ENCODE peak calls at places on chromosomes 11 and 22, in six cellular contexts. Z is T-cell, L is heart right ventricle, E is NCI-H1105, S is hippocampal formation, I is LHCN-M2. O is an unnamed sample.

GRCh38 chr11:7115775-7116174 is 27.0 kb downstream of the RBMXL2 start:
- DNase-seq in Z (no peak), L (no peak), E (no peak), S (no peak), I (peak), O (no peak)

GRCh38 chr11:120651396-120651795 is 139.8 kb downstream of the GRIK4 start:
- DNase-seq in Z (no peak), L (no peak), E (no peak), S (no peak), I (no peak), O (no peak)

GRCh38 chr22:19800306-19800705 is 39.7 kb downstream of the TBX1 start:
- DNase-seq in Z (no peak), L (no peak), E (no peak), S (no peak), I (no peak), O (no peak)

GRCh38 chr22:45612451-45612901 is 59.2 kb upstream of the ATXN10 start:
- DNase-seq in Z (no peak), L (peak), E (no peak), S (no peak), I (peak), O (no peak)

GRCh38 chr11:66641834-66642233 is 3.3 kb downstream of the RBM4 start:
- DNase-seq in Z (no peak), L (no peak), E (peak), S (no peak), I (no peak), O (no peak)

GRCh38 chr11:22957890-22958289 is 97.6 kb upstream of the CCDC179 start:
- DNase-seq in Z (no peak), L (no peak), E (no peak), S (no peak), I (no peak), O (no peak)

GRCh38 chr22:42202048-42202447 is 68.4 kb downstream of the TCF20 start:
- DNase-seq in Z (peak), L (no peak), E (no peak), S (no peak), I (no peak), O (peak)

GRCh38 chr11:31509017-31509411 is 408 bp downstream of the IMMP1L start:
- DNase-seq in Z (no peak), L (no peak), E (no peak), S (peak), I (no peak), O (no peak)

GRCh38 chr11:61067782-61068181 is 34.5 kb upstream of the CD5 start:
- DNase-seq in Z (no peak), L (no peak), E (no peak), S (no peak), I (no peak), O (no peak)

GRCh38 chr11:75563978-75564552 is 2.0 kb downstream of the SERPINH1 start:
- DNase-seq in Z (no peak), L (peak), E (no peak), S (no peak), I (peak), O (no peak)

GRCh38 chr11:8283510-8284272 is 20.0 kb upstream of the LMO1 start:
- DNase-seq in Z (no peak), L (no peak), E (peak), S (no peak), I (no peak), O (no peak)

GRCh38 chr22:20149257-20150250 is 1.3 kb downstream of the CCDC188 start:
- DNase-seq in Z (no peak), L (no peak), E (no peak), S (no peak), I (no peak), O (no peak)

GRCh38 chr11:134742956-134743808 is 331.1 kb upstream of the B3GAT1 start:
- DNase-seq in Z (no peak), L (no peak), E (no peak), S (no peak), I (no peak), O (no peak)

GRCh38 chr11:2746401-2747230 is 46.8 kb upstream of the KCNQ1OT1 start:
- DNase-seq in Z (no peak), L (no peak), E (no peak), S (peak), I (no peak), O (no peak)

GRCh38 chr11:8019671-8020597 is 32.8 kb downstream of the EIF3F start:
- DNase-seq in Z (no peak), L (no peak), E (peak), S (peak), I (no peak), O (no peak)

GRCh38 chr11:119065369-119065768 is 2.2 kb upstream of the VPS11 start:
- DNase-seq in Z (peak), L (no peak), E (no peak), S (no peak), I (peak), O (peak)

GRCh38 chr11:8577791-8578581 is 16.0 kb downstream of the STK33 start:
- DNase-seq in Z (no peak), L (no peak), E (no peak), S (no peak), I (no peak), O (no peak)

GRCh38 chr11:121334973-121335711 is 42.6 kb downstream of the SC5D start:
- DNase-seq in Z (no peak), L (no peak), E (peak), S (no peak), I (peak), O (no peak)

GRCh38 chr11:36451681-36452080 is 58.4 kb downstream of the TRAF6 start:
- DNase-seq in Z (no peak), L (no peak), E (no peak), S (no peak), I (no peak), O (no peak)

GRCh38 chr11:43830928-43831440 is 49.6 kb upstream of the ALKBH3 start:
- DNase-seq in Z (no peak), L (no peak), E (no peak), S (no peak), I (peak), O (peak)

GRCh38 chr22:21634844-21635243 is 2.3 kb downstream of the CCDC116 start:
- DNase-seq in Z (no peak), L (no peak), E (no peak), S (no peak), I (no peak), O (no peak)

GRCh38 chr22:30390974-30391691 is 3.9 kb upstream of the RNF215 start:
- DNase-seq in Z (peak), L (peak), E (peak), S (peak), I (peak), O (peak)

GRCh38 chr22:32991353-32992115 is 66.6 kb downstream of the SYN3 start:
- DNase-seq in Z (no peak), L (no peak), E (peak), S (no peak), I (no peak), O (no peak)

GRCh38 chr11:7527029-7527428 is 13.2 kb downstream of the PPFIBP2 start:
- DNase-seq in Z (peak), L (no peak), E (no peak), S (no peak), I (no peak), O (no peak)

GRCh38 chr11:62400760-62401159 is 18.1 kb upstream of the SCGB1A1 start:
- DNase-seq in Z (no peak), L (peak), E (no peak), S (peak), I (peak), O (no peak)

GRCh38 chr11:61111786-61112517 is 9.7 kb downstream of the CD5 start:
- DNase-seq in Z (peak), L (no peak), E (no peak), S (no peak), I (no peak), O (peak)

GRCh38 chr11:23846902-23847422 is 649.9 kb upstream of the LUZP2 start:
- DNase-seq in Z (no peak), L (no peak), E (no peak), S (no peak), I (no peak), O (no peak)

GRCh38 chr11:132463941-132464340 is 1068.4 kb downstream of the OPCML start:
- DNase-seq in Z (no peak), L (peak), E (peak), S (no peak), I (no peak), O (no peak)

GRCh38 chr22:32533265-32534068 is 58.9 kb downstream of the FBXO7 start:
- DNase-seq in Z (no peak), L (no peak), E (no peak), S (no peak), I (peak), O (no peak)

GRCh38 chr11:34788642-34789041 is 127.5 kb downstream of the APIP start:
- DNase-seq in Z (no peak), L (no peak), E (no peak), S (no peak), I (no peak), O (no peak)

GRCh38 chr11:110362916-110363574 is 66.6 kb upstream of the RDX start:
- DNase-seq in Z (no peak), L (no peak), E (no peak), S (no peak), I (peak), O (no peak)

GRCh38 chr11:76803023-76803422 is 19.9 kb downstream of the TSKU start:
- DNase-seq in Z (no peak), L (no peak), E (no peak), S (no peak), I (no peak), O (no peak)

O was measured in CD4-positive, alpha-beta T cell.